ENCODE peak calls at places on chromosomes 7 and 10, in eight cellular contexts. X, W, C, N, Z, H, I and F are unnamed samples.

GRCh38 chr7:79414910-79415309 is 38.6 kb downstream of the MAGI2 start:
- DNase-seq in N (no peak), C (no peak), I (no peak), H (no peak), W (no peak), X (no peak), Z (no peak), F (no peak)

GRCh38 chr7:132145063-132145462 is 431.2 kb downstream of the PLXNA4 start:
- DNase-seq in H (no peak), I (no peak), Z (no peak), X (no peak), W (no peak), C (no peak), N (no peak), F (no peak)

GRCh38 chr7:41996381-41997035 is 240.5 kb downstream of the GLI3 start:
- DNase-seq in N (no peak), W (no peak), I (no peak), H (peak), Z (no peak), C (no peak), X (no peak), F (no peak)

GRCh38 chr10:54402576-54402975 is 398.5 kb downstream of the PCDH15 start:
- DNase-seq in I (no peak), X (no peak), H (peak), W (no peak), N (peak), C (no peak), Z (no peak), F (no peak)

GRCh38 chr10:75654171-75654772 is 222.8 kb downstream of the LRMDA start:
- DNase-seq in I (no peak), C (no peak), N (no peak), Z (no peak), H (no peak), W (no peak), X (no peak), F (no peak)

GRCh38 chr7:80047856-80048459 is 86.7 kb upstream of the GNAI1 start:
- DNase-seq in H (peak), W (no peak), N (no peak), C (no peak), X (no peak), I (no peak), Z (no peak), F (no peak)

GRCh38 chr7:29488977-29489376 is 74.7 kb upstream of the PRR15 start:
- DNase-seq in N (no peak), C (no peak), W (no peak), I (no peak), H (no peak), X (no peak), Z (no peak), F (no peak)

GRCh38 chr10:129771576-129772471 is 192.2 kb downstream of the EBF3 start:
- DNase-seq in X (no peak), H (no peak), C (peak), N (no peak), Z (no peak), W (no peak), I (no peak), F (no peak)

GRCh38 chr7:104621332-104621731 is 292.9 kb downstream of the LHFPL3 start:
- DNase-seq in H (no peak), Z (no peak), C (no peak), I (no peak), X (no peak), N (no peak), W (no peak), F (no peak)

GRCh38 chr7:25619963-25620799 is 391.9 kb upstream of the NPVF start:
- DNase-seq in I (peak), W (no peak), N (no peak), H (no peak), X (no peak), Z (no peak), C (no peak), F (no peak)

GRCh38 chr7:88401009-88401623 is 94.4 kb upstream of the STEAP4 start:
- DNase-seq in W (no peak), Z (no peak), C (no peak), I (no peak), H (peak), N (peak), X (no peak), F (no peak)

GRCh38 chr7:131502810-131503545 is 53.5 kb downstream of the PODXL start:
- DNase-seq in C (no peak), I (no peak), W (no peak), N (peak), H (peak), X (peak), Z (no peak), F (no peak)

GRCh38 chr10:58094985-58095718 is 172.5 kb downstream of the IPMK start:
- DNase-seq in C (no peak), W (no peak), H (no peak), I (no peak), N (no peak), Z (no peak), X (no peak), F (no peak)

GRCh38 chr10:120085386-120085785 is 192.9 kb downstream of the SEC23IP start:
- DNase-seq in I (no peak), Z (no peak), W (no peak), C (no peak), H (no peak), X (no peak), N (no peak), F (no peak)

GRCh38 chr7:25839084-25839769 is 312.8 kb upstream of the NFE2L3 start:
- DNase-seq in W (no peak), Z (no peak), N (no peak), I (no peak), X (no peak), H (peak), C (no peak), F (no peak)

GRCh38 chr10:97570146-97570788 is 2.3 kb upstream of the ANKRD2 start:
- DNase-seq in H (no peak), I (no peak), C (peak), X (no peak), W (no peak), Z (no peak), N (no peak), F (no peak)

GRCh38 chr7:27183682-27184341 is 1.2 kb downstream of the HOXA11 start:
- DNase-seq in X (no peak), Z (no peak), H (peak), C (no peak), W (no peak), I (no peak), N (no peak), F (no peak)

GRCh38 chr7:26284995-26285632 is 6.5 kb upstream of the SNX10 start:
- DNase-seq in I (no peak), N (peak), Z (no peak), C (no peak), W (no peak), H (no peak), X (no peak), F (no peak)

GRCh38 chr7:8159595-8159994 is 102.4 kb downstream of the ICA1 start:
- DNase-seq in N (no peak), Z (no peak), C (no peak), H (no peak), W (no peak), X (no peak), I (no peak), F (no peak)

GRCh38 chr10:21464134-21464533 is 61.3 kb downstream of the SKIDA1 start:
- DNase-seq in I (no peak), H (no peak), N (no peak), W (no peak), X (no peak), Z (no peak), C (no peak), F (no peak)

GRCh38 chr10:132607961-132608495 is 70.4 kb downstream of the INPP5A start:
- DNase-seq in H (no peak), I (peak), Z (no peak), X (no peak), W (no peak), C (no peak), N (no peak), F (no peak)